ENCODE peak calls at places on chromosomes 7 and 10, in four cellular contexts. One of them, this sample, is unnamed.
A peak's percentile ranks its signal among the peaks of the same experiment; 100 is the strongest.

GRCh38 chr7:107210400-107210799 is 41.6 kb downstream of the HBP1 start:
- DNase-seq in SK-N-SH: no peak
- DNase-seq in upper lobe of left lung: no peak
- DNase-seq in stomach: no peak
- DNase-seq in this sample: no peak

GRCh38 chr7:121048195-121048594 is 59.7 kb downstream of the CPED1 start:
- DNase-seq in stomach: no peak
- DNase-seq in SK-N-SH: no peak
- DNase-seq in upper lobe of left lung: no peak
- DNase-seq in this sample: no peak

GRCh38 chr10:79167537-79167936 is 98.8 kb downstream of the ZMIZ1 start:
- DNase-seq in SK-N-SH: no peak
- DNase-seq in stomach: no peak
- DNase-seq in upper lobe of left lung: no peak
- DNase-seq in this sample: no peak

GRCh38 chr7:155371331-155371883 is 73.7 kb downstream of the INSIG1 start:
- DNase-seq in SK-N-SH: no peak
- DNase-seq in upper lobe of left lung: no peak
- DNase-seq in stomach: no peak
- DNase-seq in this sample: no peak

GRCh38 chr10:111338035-111338434 is 261.2 kb downstream of the ADRA2A start:
- DNase-seq in upper lobe of left lung: no peak
- DNase-seq in stomach: no peak
- DNase-seq in SK-N-SH: no peak
- DNase-seq in this sample: no peak

GRCh38 chr7:19146699-19147098 is 1.5 kb upstream of the FERD3L start:
- DNase-seq in stomach: no peak
- DNase-seq in SK-N-SH: peak; percentile 23
- DNase-seq in upper lobe of left lung: no peak
- DNase-seq in this sample: no peak

GRCh38 chr10:132696728-132697567 is 89.0 kb downstream of the NKX6-2 start:
- DNase-seq in SK-N-SH: no peak
- DNase-seq in upper lobe of left lung: no peak
- DNase-seq in stomach: no peak
- DNase-seq in this sample: peak; percentile 9

GRCh38 chr10:80477813-80478212 is 23.7 kb downstream of the TSPAN14 start:
- DNase-seq in SK-N-SH: no peak
- DNase-seq in upper lobe of left lung: no peak
- DNase-seq in stomach: no peak
- DNase-seq in this sample: no peak

GRCh38 chr7:11592699-11593098 is 239.3 kb downstream of the THSD7A start:
- DNase-seq in upper lobe of left lung: no peak
- DNase-seq in SK-N-SH: no peak
- DNase-seq in stomach: no peak
- DNase-seq in this sample: no peak

GRCh38 chr10:102546606-102547310 is 43.0 kb downstream of the SUFU start:
- DNase-seq in stomach: no peak
- DNase-seq in SK-N-SH: peak; percentile 66
- DNase-seq in upper lobe of left lung: no peak
- DNase-seq in this sample: no peak

GRCh38 chr10:17444062-17444714 is 10.2 kb downstream of the ST8SIA6 start:
- DNase-seq in SK-N-SH: no peak
- DNase-seq in stomach: no peak
- DNase-seq in upper lobe of left lung: no peak
- DNase-seq in this sample: no peak

GRCh38 chr7:55469271-55469681 is 103.0 kb downstream of the VOPP1 start:
- DNase-seq in upper lobe of left lung: no peak
- DNase-seq in SK-N-SH: peak; percentile 0
- DNase-seq in stomach: no peak
- DNase-seq in this sample: no peak

GRCh38 chr10:14074062-14074884 is 256.5 kb downstream of the FRMD4A start:
- DNase-seq in SK-N-SH: peak; percentile 71
- DNase-seq in stomach: peak; percentile 75
- DNase-seq in upper lobe of left lung: peak; percentile 80
- DNase-seq in this sample: peak; percentile 74

GRCh38 chr10:116753759-116754158 is 11.4 kb upstream of the HSPA12A start:
- DNase-seq in SK-N-SH: no peak
- DNase-seq in upper lobe of left lung: peak; percentile 40
- DNase-seq in stomach: no peak
- DNase-seq in this sample: no peak

GRCh38 chr10:13390604-13391522 is 42.8 kb upstream of the SEPHS1 start:
- DNase-seq in upper lobe of left lung: peak; percentile 39
- DNase-seq in SK-N-SH: peak; percentile 21
- DNase-seq in stomach: no peak
- DNase-seq in this sample: no peak

GRCh38 chr7:2017483-2017891 is 215.3 kb downstream of the MAD1L1 start:
- DNase-seq in upper lobe of left lung: peak; percentile 6
- DNase-seq in stomach: no peak
- DNase-seq in SK-N-SH: peak; percentile 43
- DNase-seq in this sample: no peak

GRCh38 chr10:121084675-121085070 is 233.5 kb downstream of the WDR11 start:
- DNase-seq in stomach: no peak
- DNase-seq in upper lobe of left lung: no peak
- DNase-seq in SK-N-SH: no peak
- DNase-seq in this sample: no peak

DNA sequence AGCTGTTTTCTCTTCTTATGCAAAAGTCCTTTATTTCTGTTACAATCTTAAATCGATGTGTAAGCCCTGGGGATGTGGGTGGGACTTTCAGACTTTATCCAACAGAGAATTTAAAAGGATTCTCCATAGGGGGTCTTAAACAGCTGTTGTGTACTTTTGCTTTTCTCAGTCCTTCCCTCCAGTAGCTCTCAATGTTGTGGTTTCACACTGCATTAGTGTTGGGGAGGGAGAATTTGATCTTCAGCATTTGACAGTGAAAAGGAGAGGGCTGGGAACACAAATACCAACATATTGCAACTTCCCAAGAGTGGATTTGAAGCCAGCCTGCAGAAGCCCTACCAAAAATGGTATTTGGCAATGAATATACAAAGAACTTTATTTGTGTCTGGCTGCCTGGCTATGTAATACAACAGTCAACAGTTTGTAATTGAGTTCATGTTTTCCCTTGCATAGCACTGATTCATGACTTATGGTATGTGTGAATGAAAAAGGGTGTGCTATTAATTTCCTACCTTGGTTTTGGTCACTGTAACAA is 80.1 kb upstream of the CAPZA2 start:
- DNase-seq in SK-N-SH: no peak
- DNase-seq in stomach: no peak
- DNase-seq in upper lobe of left lung: no peak
- DNase-seq in this sample: no peak
- TF ChIP-seq EP300 in SK-N-SH: no peak
- TF ChIP-seq EP300 in stomach: no peak
- TF ChIP-seq EP300 in upper lobe of left lung: no peak
- TF ChIP-seq EP300 in this sample: no peak

DNA sequence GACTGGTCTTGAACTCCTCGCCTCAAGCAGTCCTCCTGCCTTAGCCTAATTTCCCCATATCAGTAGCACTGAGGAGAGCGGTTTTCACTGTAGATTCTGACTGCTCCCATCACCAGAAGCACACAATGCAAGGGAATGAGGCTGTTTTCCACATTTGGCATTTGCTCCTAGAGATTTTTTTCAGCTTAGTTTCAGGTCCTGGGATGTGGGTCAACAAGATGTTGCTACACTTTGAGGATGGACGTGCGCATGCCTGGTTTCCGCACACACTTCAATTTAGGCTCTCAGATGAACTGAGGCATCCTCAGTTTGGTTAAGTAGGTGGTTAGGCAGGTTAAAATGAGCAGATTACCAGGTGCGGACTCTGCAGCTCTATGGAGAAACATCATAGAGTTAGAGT is 287.1 kb upstream of the LYZL1 start:
- DNase-seq in upper lobe of left lung: no peak
- DNase-seq in SK-N-SH: no peak
- DNase-seq in stomach: no peak
- DNase-seq in this sample: no peak
- H3K27me3 ChIP-seq in upper lobe of left lung: no peaks in the 10 kb centered on the region
- H3K27me3 ChIP-seq in SK-N-SH: no peaks in the 10 kb centered on the region
- H3K27me3 ChIP-seq in stomach: no peaks in the 10 kb centered on the region
- H3K27me3 ChIP-seq in this sample: no peaks in the 10 kb centered on the region

GRCh38 chr7:126988022-126988421 is 264.7 kb downstream of the GRM8 start:
- DNase-seq in upper lobe of left lung: no peak
- DNase-seq in stomach: no peak
- DNase-seq in SK-N-SH: no peak
- DNase-seq in this sample: no peak
- TF ChIP-seq EP300 in upper lobe of left lung: no peak
- TF ChIP-seq EP300 in stomach: no peak
- TF ChIP-seq EP300 in SK-N-SH: no peak
- TF ChIP-seq EP300 in this sample: no peak

DNA sequence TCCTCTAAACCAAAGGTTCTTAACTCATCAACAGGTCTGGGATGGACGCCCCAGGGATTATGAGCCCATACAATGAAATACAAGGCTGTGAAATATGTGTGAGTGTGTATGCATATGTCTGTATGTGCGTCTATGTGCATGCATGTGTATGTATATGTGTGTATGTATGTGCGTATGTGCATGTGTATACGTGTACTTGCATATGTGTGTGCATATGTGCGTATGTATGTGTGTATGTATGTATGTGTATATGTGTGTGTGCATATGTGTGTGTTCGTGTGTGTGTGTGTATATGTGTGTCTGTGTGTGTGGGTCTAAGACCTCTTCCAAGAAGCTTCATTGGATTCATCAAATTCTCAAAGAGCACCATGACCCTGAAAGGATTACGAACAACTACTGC is 112.3 kb downstream of the SFMBT2 start:
- DNase-seq in stomach: no peak
- DNase-seq in SK-N-SH: no peak
- DNase-seq in upper lobe of left lung: no peak
- DNase-seq in this sample: no peak
- H3K27me3 ChIP-seq in stomach: no peaks in the 10 kb centered on the region
- H3K27me3 ChIP-seq in SK-N-SH: no peaks in the 10 kb centered on the region
- H3K27me3 ChIP-seq in upper lobe of left lung: no peaks in the 10 kb centered on the region
- H3K27me3 ChIP-seq in this sample: no peaks in the 10 kb centered on the region

GRCh38 chr7:151709141-151710038 is 167.5 kb downstream of the PRKAG2 start:
- DNase-seq in SK-N-SH: no peak
- DNase-seq in upper lobe of left lung: no peak
- DNase-seq in stomach: no peak
- DNase-seq in this sample: no peak
- TF ChIP-seq EP300 in SK-N-SH: no peak
- TF ChIP-seq EP300 in upper lobe of left lung: no peak
- TF ChIP-seq EP300 in stomach: no peak
- TF ChIP-seq EP300 in this sample: no peak

GRCh38 chr7:72408966-72409637 is 3.0 kb downstream of the CALN1 start:
- DNase-seq in SK-N-SH: no peak
- DNase-seq in upper lobe of left lung: no peak
- DNase-seq in stomach: no peak
- DNase-seq in this sample: no peak

GRCh38 chr7:72411419-72411818 is 719 bp downstream of the CALN1 start:
- DNase-seq in stomach: no peak
- DNase-seq in SK-N-SH: no peak
- DNase-seq in upper lobe of left lung: no peak
- DNase-seq in this sample: no peak

GRCh38 chr7:72413290-72413689 is 1.2 kb upstream of the CALN1 start:
- DNase-seq in stomach: no peak
- DNase-seq in upper lobe of left lung: no peak
- DNase-seq in SK-N-SH: no peak
- DNase-seq in this sample: no peak

GRCh38 chr7:72406820-72407403 is 5.2 kb downstream of the CALN1 start:
- DNase-seq in upper lobe of left lung: no peak
- DNase-seq in stomach: no peak
- DNase-seq in SK-N-SH: no peak
- DNase-seq in this sample: no peak

GRCh38 chr7:72409638-72410015 is 2.5 kb downstream of the CALN1 start:
- DNase-seq in SK-N-SH: no peak
- DNase-seq in stomach: no peak
- DNase-seq in upper lobe of left lung: no peak
- DNase-seq in this sample: no peak
- H3K27me3 ChIP-seq in SK-N-SH: peaks cover 12% of the 10 kb centered on the region
- H3K27me3 ChIP-seq in stomach: no peaks in the 10 kb centered on the region
- H3K27me3 ChIP-seq in upper lobe of left lung: no peaks in the 10 kb centered on the region
- H3K27me3 ChIP-seq in this sample: no peaks in the 10 kb centered on the region

GRCh38 chr7:92135490-92135889 is 1.2 kb upstream of the CYP51A1 start:
- DNase-seq in stomach: no peak
- DNase-seq in upper lobe of left lung: no peak
- DNase-seq in SK-N-SH: no peak
- DNase-seq in this sample: no peak

GRCh38 chr7:92133133-92133736 is 1.0 kb downstream of the CYP51A1 start:
- DNase-seq in SK-N-SH: no peak
- DNase-seq in upper lobe of left lung: peak; percentile 37
- DNase-seq in stomach: no peak
- DNase-seq in this sample: no peak

GRCh38 chr7:92135100-92135429 is 788 bp upstream of the CYP51A1 start:
- DNase-seq in SK-N-SH: peak; percentile 53
- DNase-seq in upper lobe of left lung: no peak
- DNase-seq in stomach: peak; percentile 28
- DNase-seq in this sample: no peak

GRCh38 chr7:92133737-92134270 is 473 bp downstream of the CYP51A1 start:
- DNase-seq in stomach: peak; percentile 65
- DNase-seq in SK-N-SH: peak; percentile 92
- DNase-seq in upper lobe of left lung: peak; percentile 71
- DNase-seq in this sample: peak; percentile 88

GRCh38 chr7:92134271-92135099 is at the start of gene CYP51A1:
- DNase-seq in upper lobe of left lung: peak; percentile 94
- DNase-seq in SK-N-SH: peak; percentile 99
- DNase-seq in stomach: peak; percentile 95
- DNase-seq in this sample: peak; percentile 96
- TF ChIP-seq EP300 in upper lobe of left lung: no peak
- TF ChIP-seq EP300 in SK-N-SH: peak; percentile 30
- TF ChIP-seq EP300 in stomach: peak; percentile 25
- TF ChIP-seq EP300 in this sample: peak; percentile 30

GRCh38 chr10:70048309-70048708 is 4.3 kb upstream of the MACROH2A2 start:
- DNase-seq in upper lobe of left lung: no peak
- DNase-seq in stomach: no peak
- DNase-seq in SK-N-SH: no peak
- DNase-seq in this sample: no peak
- H3K27me3 ChIP-seq in upper lobe of left lung: no peaks in the 10 kb centered on the region
- H3K27me3 ChIP-seq in stomach: peaks cover 21% of the 10 kb centered on the region
- H3K27me3 ChIP-seq in SK-N-SH: no peaks in the 10 kb centered on the region
- H3K27me3 ChIP-seq in this sample: no peaks in the 10 kb centered on the region

DNA sequence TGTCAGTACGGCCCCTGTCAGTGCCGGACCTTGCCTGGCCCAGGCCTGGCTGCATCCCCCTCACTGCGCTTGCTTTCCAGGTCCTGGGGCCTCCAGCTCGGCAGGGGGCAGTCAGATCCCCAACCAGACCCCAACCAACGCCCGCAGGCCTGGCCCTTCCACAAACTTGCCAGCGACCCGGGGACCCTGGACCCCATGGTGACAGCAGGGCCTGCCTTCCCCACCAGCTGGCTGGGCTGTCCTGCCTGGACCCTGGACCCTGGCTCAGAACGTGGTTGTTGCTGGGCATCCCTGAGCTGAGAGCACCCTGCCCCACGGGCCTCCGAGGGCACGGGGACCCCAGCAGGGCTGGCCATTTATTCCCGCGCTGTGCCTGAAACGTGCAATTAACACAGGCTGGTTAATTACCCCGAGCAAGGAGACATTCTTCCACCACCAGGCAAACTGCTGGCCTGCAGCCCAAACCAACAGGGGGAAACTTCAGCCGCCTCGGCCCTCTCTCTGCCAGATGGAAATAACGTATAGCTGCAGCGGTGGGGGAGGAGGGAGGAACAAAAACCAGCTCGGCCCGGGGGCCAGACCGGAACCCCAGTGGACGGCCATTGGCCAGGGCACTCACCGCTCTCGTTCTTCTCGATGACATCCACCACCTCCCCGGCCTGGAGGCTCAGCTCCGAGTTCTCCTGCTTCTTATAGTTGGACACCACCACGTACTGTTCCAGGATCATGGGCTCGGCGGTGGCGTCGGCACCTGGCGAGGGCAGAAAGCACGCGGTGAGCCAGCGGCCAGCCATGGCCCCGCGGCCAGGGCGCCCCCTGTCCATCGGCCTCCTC is 167.1 kb downstream of the NEURL1 start:
- DNase-seq in stomach: peak; percentile 48
- DNase-seq in upper lobe of left lung: no peak
- DNase-seq in SK-N-SH: no peak
- DNase-seq in this sample: no peak
- TF ChIP-seq EP300 in stomach: no peak
- TF ChIP-seq EP300 in upper lobe of left lung: no peak
- TF ChIP-seq EP300 in SK-N-SH: no peak
- TF ChIP-seq EP300 in this sample: no peak